ENCODE peak calls at places on chromosomes 4 and X, in five cellular contexts. R is breast epithelium, V is neural crest cell, B is adrenal gland, Y is fibroblast of the aortic adventitia. Q is an unnamed sample.

GRCh38 chr4:1772869-1773538 is 20.1 kb upstream of the FGFR3 start:
- DNase-seq in R (no peak), V (no peak), B (no peak), Y (no peak), Q (no peak)

GRCh38 chr4:145936142-145937020 is 2.2 kb downstream of the ZNF827 start:
- DNase-seq in R (peak), V (peak), B (peak), Y (peak), Q (peak)

GRCh38 chrX:69095260-69095659 is 70.0 kb downstream of the PJA1 start:
- DNase-seq in R (no peak), V (no peak), B (no peak), Y (no peak), Q (no peak)

GRCh38 chr4:140219567-140219966 is 65.6 kb upstream of the MAML3 start:
- DNase-seq in R (no peak), V (no peak), B (no peak), Y (no peak), Q (no peak)

GRCh38 chr4:186458050-186458449 is 97.3 kb downstream of the MTNR1A start:
- DNase-seq in R (no peak), V (no peak), B (no peak), Y (no peak), Q (no peak)

GRCh38 chr4:184857446-184858121 is 31.8 kb upstream of the ACSL1 start:
- DNase-seq in R (no peak), V (no peak), B (no peak), Y (no peak), Q (no peak)

GRCh38 chr4:97911236-97911906 is 231.9 kb downstream of the STPG2 start:
- DNase-seq in R (no peak), V (no peak), B (no peak), Y (no peak), Q (no peak)

GRCh38 chr4:24930136-24930535 is 17.3 kb upstream of the CCDC149 start:
- DNase-seq in R (no peak), V (no peak), B (no peak), Y (peak), Q (no peak)

GRCh38 chr4:36189511-36190226 is 54.6 kb downstream of the ARAP2 start:
- DNase-seq in R (no peak), V (no peak), B (no peak), Y (no peak), Q (no peak)

GRCh38 chrX:40661489-40661888 is 14.1 kb upstream of the CXorf38 start:
- DNase-seq in R (no peak), V (no peak), B (no peak), Y (no peak), Q (no peak)

GRCh38 chr4:146235654-146236570 is 21.6 kb downstream of the REELD1 start:
- DNase-seq in R (no peak), V (no peak), B (peak), Y (no peak), Q (no peak)

GRCh38 chr4:53640576-53641459 is 49.5 kb upstream of the LNX1 start:
- DNase-seq in R (no peak), V (no peak), B (no peak), Y (no peak), Q (no peak)

GRCh38 chr4:108345862-108346530 is 177.3 kb upstream of the LEF1 start:
- DNase-seq in R (no peak), V (no peak), B (no peak), Y (no peak), Q (peak)

GRCh38 chr4:8547108-8547911 is 32.9 kb upstream of the GPR78 start:
- DNase-seq in R (no peak), V (no peak), B (peak), Y (peak), Q (peak)

GRCh38 chr4:29277381-29277780 is 1442.8 kb upstream of the PCDH7 start:
- DNase-seq in R (no peak), V (no peak), B (no peak), Y (peak), Q (peak)

GRCh38 chrX:23742174-23742692 is 843 bp downstream of the ACOT9 start:
- DNase-seq in R (peak), V (no peak), B (peak), Y (peak), Q (peak)

DNA sequence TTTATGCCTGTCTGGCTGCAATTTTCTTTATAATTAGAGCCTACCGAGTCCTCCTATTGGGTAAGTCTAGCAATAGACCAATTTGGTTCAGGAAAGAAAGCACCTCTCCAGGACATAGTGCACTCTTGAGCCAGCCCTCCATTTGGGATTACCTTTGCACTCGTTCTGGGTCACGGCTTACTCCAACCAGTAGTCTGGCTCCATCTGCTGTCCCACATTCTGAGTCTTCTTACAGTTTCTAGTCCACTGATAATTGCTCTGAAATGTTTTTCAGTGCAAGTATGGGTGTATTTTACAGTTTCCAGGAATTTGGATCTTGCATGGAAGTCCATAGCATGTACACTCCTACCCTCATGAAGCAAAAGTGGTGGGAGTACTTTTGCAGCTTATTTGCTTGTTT is 34.8 kb upstream of the USP51 start:
- DNase-seq in R (no peak), V (no peak), B (peak), Y (peak), Q (no peak)
- TF ChIP-seq CTCF in R (no peak), V (no peak), B (no peak), Y (no peak), Q (no peak)

GRCh38 chr4:72468904-72469502 is 100.0 kb downstream of the ADAMTS3 start:
- DNase-seq in R (no peak), V (no peak), B (no peak), Y (peak), Q (peak)
- TF ChIP-seq CTCF in R (peak), V (peak), B (peak), Y (peak), Q (peak)

DNA sequence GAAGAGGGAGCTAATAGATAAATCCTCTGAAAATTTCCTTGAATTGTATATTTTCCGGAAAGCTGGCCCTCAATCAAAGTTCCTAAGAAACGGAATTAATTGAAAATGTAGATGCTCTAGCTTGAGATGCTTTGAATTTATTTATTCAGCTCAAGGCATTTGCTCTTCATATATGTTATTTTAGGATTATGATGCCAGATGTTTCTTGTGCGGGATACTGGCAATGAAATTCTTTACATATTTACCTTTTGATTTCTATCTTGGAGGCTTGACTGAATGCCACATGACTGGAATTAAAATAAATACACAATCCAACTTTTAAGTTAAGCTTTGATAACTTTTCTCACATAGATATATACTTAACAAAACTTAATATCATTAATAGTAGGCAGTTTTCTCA is 991.3 kb downstream of the ADGRL3 start:
- DNase-seq in R (no peak), V (no peak), B (no peak), Y (no peak), Q (no peak)
- TF ChIP-seq CTCF in R (no peak), V (no peak), B (no peak), Y (no peak), Q (no peak)

GRCh38 chrX:35711281-35711680 is 86.9 kb upstream of the MAGEB16 start:
- DNase-seq in R (no peak), V (no peak), B (no peak), Y (no peak), Q (no peak)
- TF ChIP-seq CTCF in R (no peak), V (no peak), B (no peak), Y (no peak), Q (no peak)

GRCh38 chr4:55001538-55001937 is 123.9 kb downstream of the KDR start:
- DNase-seq in R (no peak), V (no peak), B (no peak), Y (no peak), Q (no peak)

GRCh38 chr4:55005910-55006309 is 119.5 kb downstream of the KDR start:
- DNase-seq in R (no peak), V (no peak), B (no peak), Y (no peak), Q (no peak)

GRCh38 chr4:55002431-55002830 is 123.0 kb downstream of the KDR start:
- DNase-seq in R (no peak), V (no peak), B (no peak), Y (no peak), Q (no peak)

GRCh38 chr4:55008166-55009056 is 117.0 kb downstream of the KDR start:
- DNase-seq in R (no peak), V (no peak), B (peak), Y (no peak), Q (no peak)

DNA sequence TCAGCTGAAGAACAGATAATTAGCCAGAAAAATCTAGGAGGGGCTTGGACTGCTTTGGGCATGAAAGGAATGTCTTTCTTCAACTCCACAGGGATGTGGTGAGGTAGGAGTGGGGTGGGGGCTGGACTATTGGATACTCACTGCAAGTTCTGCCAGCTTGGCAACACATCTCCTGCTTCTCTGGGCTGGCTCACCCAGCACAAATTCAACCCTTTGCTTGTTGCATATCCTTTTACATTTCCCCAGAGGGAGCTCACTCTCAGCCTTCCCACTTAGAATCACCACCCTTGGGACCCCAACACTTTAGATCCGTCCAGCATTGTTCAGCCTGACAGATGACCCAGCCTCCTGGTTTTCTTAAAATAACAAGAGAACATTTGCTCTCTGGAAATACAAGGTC is 120.6 kb downstream of the KDR start:
- DNase-seq in R (peak), V (no peak), B (no peak), Y (peak), Q (no peak)
- TF ChIP-seq CTCF in R (no peak), V (no peak), B (no peak), Y (peak), Q (no peak)

DNA sequence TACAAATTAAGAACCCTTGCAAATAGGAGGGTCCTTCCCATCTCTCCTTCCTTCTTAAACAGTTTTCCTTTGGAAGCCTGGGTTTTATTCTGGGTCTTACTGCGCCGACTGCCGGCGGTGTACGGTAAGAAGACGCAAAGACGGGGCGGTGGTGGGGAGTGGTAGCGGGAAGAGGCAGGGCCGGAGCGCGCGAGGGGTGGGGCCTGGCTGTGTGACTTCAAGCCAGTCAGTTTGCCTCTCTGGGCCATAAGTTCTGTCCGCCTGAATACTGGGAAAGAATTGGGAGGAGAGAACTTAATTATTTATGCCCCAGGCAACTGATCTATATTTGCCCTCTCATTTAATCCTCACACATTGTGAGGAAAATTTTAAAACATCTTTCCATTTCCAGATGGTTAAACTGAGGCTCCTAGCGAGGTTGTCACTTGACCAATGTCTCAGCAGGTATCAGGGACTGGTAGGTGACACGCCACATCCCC is 726 bp upstream of the KANTR start:
- DNase-seq in R (peak), V (peak), B (peak), Y (peak), Q (peak)
- TF ChIP-seq CTCF in R (peak), V (peak), B (peak), Y (peak), Q (peak)

GRCh38 chrX:15143825-15144121 is 126.1 kb downstream of the ASB9 start:
- DNase-seq in R (no peak), V (no peak), B (no peak), Y (no peak), Q (no peak)

GRCh38 chrX:15143050-15143824 is 126.6 kb downstream of the ASB9 start:
- DNase-seq in R (peak), V (peak), B (peak), Y (peak), Q (no peak)

GRCh38 chrX:15142084-15142715 is 127.7 kb downstream of the ASB9 start:
- DNase-seq in R (no peak), V (no peak), B (no peak), Y (no peak), Q (no peak)

GRCh38 chrX:15150578-15150977 is 119.3 kb downstream of the ASB9 start:
- DNase-seq in R (no peak), V (no peak), B (no peak), Y (no peak), Q (no peak)

GRCh38 chrX:15146515-15146914 is 123.4 kb downstream of the ASB9 start:
- DNase-seq in R (no peak), V (peak), B (no peak), Y (peak), Q (no peak)
- TF ChIP-seq CTCF in R (no peak), V (peak), B (no peak), Y (peak), Q (peak)

GRCh38 chr4:134777626-134778025 is 576.0 kb upstream of the PABPC4L start:
- DNase-seq in R (no peak), V (no peak), B (no peak), Y (no peak), Q (no peak)
- TF ChIP-seq CTCF in R (no peak), V (peak), B (no peak), Y (no peak), Q (peak)

DNA sequence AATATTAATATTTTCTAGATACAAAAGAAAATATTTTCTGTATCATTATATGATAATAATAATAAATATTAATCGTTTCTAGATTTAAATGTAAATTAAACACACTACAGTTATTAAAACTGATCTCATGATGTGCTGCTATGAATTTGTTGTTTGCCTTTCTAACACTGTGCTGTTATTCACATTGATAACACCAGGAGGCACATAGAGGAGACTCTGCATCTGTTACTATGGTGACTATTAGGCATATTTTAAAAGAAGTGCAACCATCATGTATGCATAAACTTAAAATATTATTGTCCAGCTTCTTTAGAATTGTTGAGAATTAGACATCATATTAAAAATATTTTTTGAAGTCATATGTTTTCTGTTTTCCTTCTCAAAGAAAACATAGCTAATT is 11.8 kb upstream of the PDGFC start:
- DNase-seq in R (no peak), V (no peak), B (no peak), Y (peak), Q (peak)
- TF ChIP-seq CTCF in R (peak), V (peak), B (peak), Y (peak), Q (peak)